ENCODE peak calls at places on chromosomes 6 and 20, in ten cellular contexts. D is AG09309; J is RWPE2; F is cardiac muscle cell; T is omental fat pad; K is endodermal cell; U is endothelial cell; P is progenitor cell of endocrine pancreas; B is CD8-positive, alpha-beta T cell; Q is dorsolateral prefrontal cortex. N is an unnamed sample.

GRCh38 chr6:71324179-71324791 is 35.7 kb downstream of the OGFRL1 start:
- DNase-seq in D (no peak), J (no peak), F (no peak), T (no peak), K (no peak), U (no peak), P (no peak), B (no peak), Q (no peak), N (no peak)

GRCh38 chr6:164104432-164104831 is 689.9 kb downstream of the QKI start:
- DNase-seq in D (no peak), J (no peak), F (no peak), T (no peak), K (no peak), U (no peak), P (no peak), B (no peak), Q (no peak), N (no peak)

GRCh38 chr20:59151820-59152219 is 11.8 kb upstream of the ZNF831 start:
- DNase-seq in D (no peak), J (no peak), F (no peak), T (no peak), K (no peak), U (no peak), P (no peak), B (no peak), Q (no peak), N (no peak)

GRCh38 chr6:24385536-24386269 is 17.0 kb upstream of the MRS2 start:
- DNase-seq in D (no peak), J (no peak), F (no peak), T (no peak), K (no peak), U (no peak), P (no peak), B (no peak), Q (no peak), N (no peak)

GRCh38 chr20:59631751-59632380 is 27.5 kb downstream of the PHACTR3 start:
- DNase-seq in D (no peak), J (peak), F (no peak), T (no peak), K (no peak), U (no peak), P (no peak), B (no peak), Q (no peak), N (no peak)

GRCh38 chr6:147170269-147170668 is 33.9 kb upstream of the STXBP5 start:
- DNase-seq in D (peak), J (peak), F (peak), T (no peak), K (no peak), U (no peak), P (no peak), B (no peak), Q (no peak), N (peak)

GRCh38 chr6:118372413-118372812 is 175.7 kb upstream of the PLN start:
- DNase-seq in D (no peak), J (no peak), F (peak), T (no peak), K (no peak), U (no peak), P (no peak), B (no peak), Q (no peak), N (no peak)

GRCh38 chr20:57259179-57260021 is 7.0 kb downstream of the BMP7 start:
- DNase-seq in D (no peak), J (no peak), F (no peak), T (no peak), K (peak), U (no peak), P (no peak), B (no peak), Q (no peak), N (no peak)

GRCh38 chr6:120903836-120904235 is 430.4 kb downstream of the TBC1D32 start:
- DNase-seq in D (no peak), J (no peak), F (no peak), T (no peak), K (no peak), U (no peak), P (no peak), B (no peak), Q (no peak), N (no peak)

GRCh38 chr20:38671701-38672292 is 52.5 kb upstream of the SLC32A1 start:
- DNase-seq in D (no peak), J (peak), F (no peak), T (no peak), K (no peak), U (no peak), P (no peak), B (no peak), Q (no peak), N (no peak)

GRCh38 chr6:43395822-43396221 is 26.4 kb upstream of the ZNF318 start:
- DNase-seq in D (no peak), J (no peak), F (no peak), T (no peak), K (no peak), U (no peak), P (no peak), B (no peak), Q (peak), N (no peak)

GRCh38 chr6:37732688-37733087 is 35.0 kb upstream of the MDGA1 start:
- DNase-seq in D (no peak), J (no peak), F (no peak), T (no peak), K (peak), U (no peak), P (no peak), B (no peak), Q (no peak), N (no peak)

GRCh38 chr20:50187403-50188051 is 3.1 kb upstream of the CEBPB start:
- DNase-seq in D (no peak), J (peak), F (peak), T (no peak), K (peak), U (no peak), P (no peak), B (no peak), Q (no peak), N (no peak)

GRCh38 chr6:147740326-147740725 is 231.8 kb downstream of the SAMD5 start:
- DNase-seq in D (no peak), J (no peak), F (no peak), T (no peak), K (no peak), U (no peak), P (no peak), B (no peak), Q (no peak), N (no peak)

GRCh38 chr6:25389501-25389900 is 110.3 kb downstream of the CARMIL1 start:
- DNase-seq in D (peak), J (no peak), F (peak), T (no peak), K (no peak), U (no peak), P (no peak), B (no peak), Q (no peak), N (no peak)

GRCh38 chr20:4225778-4226177 is 210.4 kb upstream of the RNF24 start:
- DNase-seq in D (peak), J (no peak), F (peak), T (no peak), K (no peak), U (no peak), P (no peak), B (no peak), Q (no peak), N (peak)

GRCh38 chr20:10961651-10962288 is 288.0 kb upstream of the JAG1 start:
- DNase-seq in D (no peak), J (no peak), F (no peak), T (no peak), K (no peak), U (no peak), P (no peak), B (no peak), Q (no peak), N (no peak)

GRCh38 chr20:39004508-39004907 is 42.4 kb downstream of the DHX35 start:
- DNase-seq in D (no peak), J (no peak), F (no peak), T (no peak), K (no peak), U (no peak), P (no peak), B (no peak), Q (no peak), N (no peak)

GRCh38 chr20:63837475-63837874 is 6.4 kb upstream of the ZBTB46 start:
- DNase-seq in D (no peak), J (no peak), F (no peak), T (no peak), K (no peak), U (no peak), P (no peak), B (no peak), Q (no peak), N (no peak)

GRCh38 chr6:46128476-46128875 is 1.3 kb upstream of the ENPP4 start:
- DNase-seq in D (no peak), J (no peak), F (no peak), T (no peak), K (no peak), U (no peak), P (no peak), B (no peak), Q (no peak), N (no peak)

GRCh38 chr6:46130665-46131064 is 876 bp downstream of the ENPP4 start:
- DNase-seq in D (no peak), J (no peak), F (no peak), T (no peak), K (no peak), U (no peak), P (no peak), B (no peak), Q (no peak), N (no peak)

GRCh38 chr6:46134216-46134615 is 4.4 kb downstream of the ENPP4 start:
- DNase-seq in D (no peak), J (no peak), F (no peak), T (no peak), K (no peak), U (no peak), P (no peak), B (no peak), Q (no peak), N (no peak)

GRCh38 chr6:46129301-46129633 is 522 bp upstream of the ENPP4 start:
- DNase-seq in D (no peak), J (no peak), F (no peak), T (no peak), K (no peak), U (no peak), P (no peak), B (no peak), Q (no peak), N (no peak)

DNA sequence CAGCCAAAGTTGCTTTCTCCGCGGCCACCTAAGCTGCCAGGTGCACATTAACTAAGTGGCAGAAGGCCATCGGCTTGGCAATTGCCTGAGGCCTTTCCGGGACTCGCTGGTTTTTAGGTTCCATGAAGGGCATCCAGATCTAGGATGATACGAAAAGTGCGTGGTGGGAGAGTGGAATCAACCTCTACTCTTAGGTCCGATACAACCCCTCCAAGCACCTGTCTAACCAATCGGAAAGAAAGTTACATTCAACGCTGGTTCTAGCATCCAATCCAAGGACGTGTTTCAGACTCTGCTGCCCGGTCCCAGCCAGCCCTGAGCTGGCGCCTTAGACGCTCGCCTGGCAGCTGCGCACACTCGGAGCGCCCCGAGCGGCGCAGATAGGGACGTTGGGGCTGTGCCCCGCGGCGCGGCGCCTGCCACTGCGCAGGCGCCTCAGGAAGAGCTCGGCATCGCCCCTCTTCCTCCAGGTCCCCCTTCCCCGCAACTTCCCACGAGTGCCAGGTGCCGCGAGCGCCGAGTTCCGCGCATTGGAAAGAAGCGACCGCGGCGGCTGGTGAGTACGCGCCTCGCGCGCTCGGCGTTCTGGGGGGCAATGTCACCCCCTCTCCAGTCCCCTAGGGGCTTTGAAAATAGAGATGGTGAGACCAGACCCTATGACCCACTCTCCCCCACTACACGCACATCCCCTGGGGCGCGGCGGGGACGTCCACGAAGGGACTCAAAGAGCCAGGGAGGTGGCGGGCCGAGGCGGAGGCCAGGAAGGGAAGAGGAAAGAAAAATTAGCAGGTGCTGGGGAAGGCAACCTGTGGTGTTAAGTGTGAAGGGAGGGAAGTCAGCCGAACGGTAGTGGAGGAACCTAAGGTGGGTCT is at the start of gene ENPP4:
- DNase-seq in D (peak), J (peak), F (peak), T (peak), K (peak), U (peak), P (peak), B (peak), Q (peak), N (no peak)
- TF ChIP-seq CTCF in D (no peak), J (no peak), F (no peak), T (no peak), K (peak), U (no peak), P (peak), B (no peak), Q (peak), N (no peak)

GRCh38 chr20:20233041-20233514 is 134.8 kb upstream of the INSM1 start:
- DNase-seq in D (no peak), J (no peak), F (peak), T (no peak), K (no peak), U (no peak), P (no peak), B (no peak), Q (no peak), N (no peak)

GRCh38 chr20:20228351-20228750 is 139.6 kb upstream of the INSM1 start:
- DNase-seq in D (no peak), J (no peak), F (no peak), T (no peak), K (no peak), U (no peak), P (no peak), B (no peak), Q (no peak), N (no peak)

GRCh38 chr20:20230741-20231140 is 137.2 kb upstream of the INSM1 start:
- DNase-seq in D (no peak), J (no peak), F (no peak), T (no peak), K (no peak), U (no peak), P (no peak), B (no peak), Q (no peak), N (no peak)

GRCh38 chr20:20229595-20229994 is 138.3 kb upstream of the INSM1 start:
- DNase-seq in D (no peak), J (no peak), F (no peak), T (no peak), K (no peak), U (no peak), P (no peak), B (no peak), Q (no peak), N (no peak)

DNA sequence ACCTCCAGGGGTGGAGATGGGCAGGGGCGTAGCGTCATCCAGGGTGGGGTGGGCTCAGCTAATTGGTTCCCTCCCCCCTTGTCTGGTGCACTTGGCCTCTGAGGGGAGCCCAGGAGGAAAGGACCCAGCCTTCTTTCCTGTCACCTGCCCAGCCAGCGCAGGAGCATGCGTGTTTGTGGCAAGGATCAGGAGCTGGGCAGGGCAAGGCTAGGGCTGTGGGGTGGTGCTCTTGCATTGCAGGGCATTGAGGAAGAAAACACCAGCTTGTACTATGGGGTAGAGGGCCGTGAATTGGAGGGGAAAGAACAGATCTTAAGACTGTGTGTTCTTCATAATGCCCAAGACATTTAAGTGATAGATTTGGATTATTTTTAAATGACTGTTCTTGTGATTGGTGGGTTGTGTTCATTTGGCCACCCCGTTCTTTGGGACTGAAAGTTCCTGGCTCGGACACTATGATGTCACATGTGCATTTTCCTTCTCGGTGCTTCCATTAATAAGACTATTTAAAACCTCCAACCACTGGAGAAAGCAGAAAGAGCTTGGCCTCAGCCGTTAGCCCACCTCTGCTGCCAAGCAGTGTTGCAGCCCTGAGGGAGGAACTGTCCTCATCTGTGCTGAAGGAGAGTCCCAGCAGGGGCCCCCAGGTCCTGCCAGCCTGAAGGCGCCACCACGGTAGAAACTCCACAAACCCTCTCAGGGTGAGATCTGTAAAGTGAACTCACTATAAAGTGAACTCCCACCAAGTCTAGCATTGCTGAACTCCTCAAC is 136.2 kb upstream of the INSM1 start:
- DNase-seq in D (no peak), J (no peak), F (no peak), T (no peak), K (no peak), U (no peak), P (no peak), B (no peak), Q (no peak), N (no peak)
- TF ChIP-seq CTCF in D (no peak), J (no peak), F (no peak), T (no peak), K (no peak), U (no peak), P (no peak), B (no peak), Q (no peak), N (no peak)

GRCh38 chr6:31401403-31401802 is 2.0 kb upstream of the MICA start:
- DNase-seq in D (peak), J (no peak), F (peak), T (no peak), K (no peak), U (no peak), P (no peak), B (no peak), Q (no peak), N (peak)

GRCh38 chr6:31402324-31403282 is 792 bp upstream of the MICA start:
- DNase-seq in D (no peak), J (no peak), F (peak), T (no peak), K (no peak), U (peak), P (no peak), B (no peak), Q (peak), N (no peak)

GRCh38 chr6:31405996-31406395 is 2.6 kb downstream of the MICA start:
- DNase-seq in D (no peak), J (no peak), F (no peak), T (no peak), K (no peak), U (no peak), P (no peak), B (no peak), Q (no peak), N (no peak)

GRCh38 chr6:31400467-31401289 is 2.7 kb upstream of the MICA start:
- DNase-seq in D (no peak), J (peak), F (peak), T (peak), K (peak), U (peak), P (no peak), B (peak), Q (peak), N (no peak)

DNA sequence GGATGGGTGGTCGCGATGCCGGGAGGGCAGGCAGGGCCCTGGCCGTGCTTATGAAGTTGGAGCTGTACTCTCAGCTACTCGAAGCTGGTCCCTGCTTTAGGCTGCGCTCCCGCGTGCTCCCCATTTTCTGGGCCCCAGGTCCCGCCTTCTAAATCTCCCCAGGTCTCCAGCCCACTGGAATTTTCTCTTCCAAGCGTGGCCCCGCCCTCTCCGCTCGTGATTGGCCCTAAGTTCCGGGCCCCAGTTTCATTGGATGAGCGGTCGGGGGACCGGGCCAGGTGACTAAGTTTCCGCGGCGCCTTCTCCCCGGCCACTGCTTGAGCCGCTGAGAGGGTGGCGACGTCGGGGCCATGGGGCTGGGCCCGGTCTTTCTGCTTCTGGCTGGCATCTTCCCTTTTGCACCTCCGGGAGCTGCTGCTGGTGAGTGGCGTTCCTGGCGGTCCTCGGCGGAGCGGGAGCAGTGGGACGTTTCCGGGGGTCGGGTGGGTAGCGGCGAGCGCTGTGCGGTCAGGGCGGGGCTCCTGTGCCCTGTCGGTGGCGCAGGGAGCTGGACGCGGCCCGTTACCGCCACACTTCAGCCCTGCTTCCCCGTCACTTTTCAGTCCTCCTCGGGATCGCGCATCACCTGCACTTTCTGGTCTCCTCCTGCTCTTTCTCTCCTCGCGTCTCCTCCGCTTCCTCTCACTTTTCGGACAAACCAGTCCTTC is at the start of gene MICA:
- DNase-seq in D (no peak), J (peak), F (peak), T (peak), K (peak), U (peak), P (peak), B (no peak), Q (peak), N (peak)
- TF ChIP-seq CTCF in D (no peak), J (no peak), F (no peak), T (no peak), K (peak), U (no peak), P (peak), B (no peak), Q (no peak), N (no peak)

GRCh38 chr6:143060354-143060805 is 309 bp upstream of the AIG1 start:
- DNase-seq in D (peak), J (peak), F (peak), T (peak), K (peak), U (peak), P (peak), B (peak), Q (peak), N (peak)
- TF ChIP-seq CTCF in D (peak), J (peak), F (peak), T (no peak), K (peak), U (no peak), P (peak), B (no peak), Q (no peak), N (peak)

N was measured in AG04449.